ENCODE peak calls at places on chromosomes 3 and 15, in ten cellular contexts. K is neural crest cell, A is dorsolateral prefrontal cortex, N is progenitor cell of endocrine pancreas, F is HS-5, J is Ammon's horn, C is non-pigmented ciliary epithelial cell, Y is NCI-H2081, X is GM13977, D is activated gamma-delta T cell. O is an unnamed sample.

GRCh38 chr3:157585386-157585785 is 82.2 kb upstream of the VEPH1 start:
- DNase-seq in K (no peak), A (no peak), N (no peak), F (no peak), J (no peak), C (no peak), Y (no peak), X (no peak), D (no peak), O (no peak)

GRCh38 chr3:11385908-11386307 is 113.7 kb downstream of the ATG7 start:
- DNase-seq in K (no peak), A (no peak), N (no peak), F (no peak), J (no peak), C (peak), Y (no peak), X (no peak), D (no peak), O (no peak)

GRCh38 chr3:16264174-16264707 is 502 bp downstream of the DPH3 start:
- DNase-seq in K (no peak), A (no peak), N (no peak), F (no peak), J (peak), C (no peak), Y (no peak), X (no peak), D (no peak), O (no peak)

GRCh38 chr15:99385865-99386264 is 134.6 kb downstream of the LRRC28 start:
- DNase-seq in K (no peak), A (no peak), N (no peak), F (no peak), J (no peak), C (no peak), Y (no peak), X (no peak), D (no peak), O (peak)

GRCh38 chr3:127473244-127474024 is 117.1 kb downstream of the TPRA1 start:
- DNase-seq in K (no peak), A (no peak), N (peak), F (no peak), J (no peak), C (no peak), Y (peak), X (peak), D (no peak), O (no peak)

GRCh38 chr3:151147299-151147698 is 55.7 kb downstream of the GPR171 start:
- DNase-seq in K (no peak), A (no peak), N (no peak), F (no peak), J (no peak), C (no peak), Y (no peak), X (no peak), D (no peak), O (no peak)

GRCh38 chr3:53198996-53199395 is 38.0 kb downstream of the PRKCD start:
- DNase-seq in K (no peak), A (no peak), N (no peak), F (no peak), J (no peak), C (no peak), Y (no peak), X (no peak), D (no peak), O (no peak)

GRCh38 chr3:168794427-168794826 is 698.7 kb upstream of the GOLIM4 start:
- DNase-seq in K (no peak), A (no peak), N (no peak), F (no peak), J (no peak), C (no peak), Y (peak), X (no peak), D (no peak), O (no peak)

GRCh38 chr3:73036694-73037368 is 24.6 kb upstream of the EBLN2 start:
- DNase-seq in K (no peak), A (no peak), N (no peak), F (peak), J (no peak), C (no peak), Y (no peak), X (no peak), D (no peak), O (no peak)

GRCh38 chr15:79702621-79703020 is 194.2 kb downstream of the MTHFS start:
- DNase-seq in K (no peak), A (no peak), N (no peak), F (no peak), J (no peak), C (no peak), Y (no peak), X (no peak), D (no peak), O (no peak)

GRCh38 chr3:150410311-150411105 is 2.4 kb downstream of the TSC22D2 start:
- DNase-seq in K (peak), A (peak), N (peak), F (no peak), J (peak), C (no peak), Y (peak), X (peak), D (peak), O (peak)

GRCh38 chr3:123832712-123833397 is 51.3 kb downstream of the MYLK start:
- DNase-seq in K (no peak), A (no peak), N (no peak), F (no peak), J (no peak), C (no peak), Y (no peak), X (no peak), D (no peak), O (no peak)

O was measured in left ventricle myocardium inferior.